ENCODE peak calls at places on chromosomes 7 and 10, in six cellular contexts. W is heart right ventricle; N is hepatocyte; C is Panc1; D is OCI-LY7; I is CD4-positive, CD25-positive, alpha-beta regulatory T cell. T is an unnamed sample. For H3K4me1, the result is how much of the 10 kb centered on the place peaks cover.

GRCh38 chr7:124918662-124919061 is 11.0 kb downstream of the POT1 start:
- DNase-seq in W (no peak), N (no peak), C (no peak), D (no peak), I (no peak), T (no peak)

GRCh38 chr7:83166781-83167180 is 4.1 kb upstream of the PCLO start:
- DNase-seq in W (no peak), N (no peak), C (no peak), D (no peak), I (no peak), T (no peak)

GRCh38 chr10:79241990-79242619 is 105.2 kb upstream of the PPIF start:
- DNase-seq in W (peak), N (peak), C (no peak), D (peak), I (no peak), T (peak)

GRCh38 chr7:51430480-51431086 is 114.0 kb upstream of the COBL start:
- DNase-seq in W (peak), N (peak), C (peak), D (peak), I (no peak), T (no peak)

GRCh38 chr10:91555455-91555854 is 77.4 kb downstream of the PPP1R3C start:
- DNase-seq in W (no peak), N (no peak), C (no peak), D (no peak), I (no peak), T (no peak)

GRCh38 chr7:2529161-2530075 is 9.8 kb downstream of the LFNG start:
- DNase-seq in W (peak), N (no peak), C (no peak), D (peak), I (no peak), T (peak)

GRCh38 chr10:34186740-34187139 is 628.4 kb downstream of the PARD3 start:
- DNase-seq in W (no peak), N (no peak), C (no peak), D (no peak), I (no peak), T (no peak)

GRCh38 chr7:154743211-154743610 is 259.7 kb downstream of the PAXIP1 start:
- DNase-seq in W (no peak), N (no peak), C (no peak), D (no peak), I (no peak), T (no peak)

GRCh38 chr10:83515001-83515400 is 624.3 kb upstream of the GHITM start:
- DNase-seq in W (no peak), N (no peak), C (no peak), D (no peak), I (no peak), T (no peak)

GRCh38 chr10:70418229-70418628 is 14.3 kb downstream of the EIF4EBP2 start:
- DNase-seq in W (no peak), N (peak), C (no peak), D (no peak), I (no peak), T (no peak)

GRCh38 chr10:117268258-117268657 is 27.3 kb downstream of the SLC18A2 start:
- DNase-seq in W (no peak), N (no peak), C (no peak), D (no peak), I (no peak), T (no peak)

GRCh38 chr10:133038276-133038823 is 49.4 kb upstream of the ADGRA1 start:
- DNase-seq in W (no peak), N (no peak), C (no peak), D (no peak), I (no peak), T (no peak)

GRCh38 chr10:30170814-30171213 is 111.4 kb upstream of the JCAD start:
- DNase-seq in W (no peak), N (no peak), C (no peak), D (no peak), I (no peak), T (no peak)

GRCh38 chr7:5429253-5429856 is 5.7 kb upstream of the TNRC18 start:
- DNase-seq in W (peak), N (peak), C (no peak), D (no peak), I (no peak), T (no peak)

GRCh38 chr7:117048854-117049321 is 95.6 kb downstream of the ST7 start:
- DNase-seq in W (no peak), N (no peak), C (no peak), D (no peak), I (no peak), T (no peak)

GRCh38 chr10:110642980-110643655 is 1.0 kb upstream of the RBM20 start:
- DNase-seq in W (no peak), N (peak), C (no peak), D (no peak), I (peak), T (no peak)

GRCh38 chr7:3042301-3042700 is 1.4 kb downstream of the CARD11 start:
- DNase-seq in W (no peak), N (no peak), C (no peak), D (no peak), I (no peak), T (no peak)

GRCh38 chr7:44607141-44608068 is 978 bp downstream of the OGDH start:
- DNase-seq in W (no peak), N (no peak), C (no peak), D (no peak), I (no peak), T (no peak)

GRCh38 chr10:77846718-77847311 is 79.7 kb downstream of the DLG5 start:
- DNase-seq in W (peak), N (peak), C (peak), D (peak), I (peak), T (peak)

GRCh38 chr7:36982749-36983148 is 258.5 kb upstream of the AOAH start:
- DNase-seq in W (no peak), N (no peak), C (no peak), D (no peak), I (no peak), T (no peak)

GRCh38 chr10:8473205-8473604 is 418.7 kb downstream of the GATA3 start:
- DNase-seq in W (no peak), N (no peak), C (no peak), D (no peak), I (peak), T (no peak)

GRCh38 chr10:75456122-75456521 is 24.7 kb downstream of the LRMDA start:
- DNase-seq in W (no peak), N (no peak), C (no peak), D (no peak), I (no peak), T (no peak)

GRCh38 chr10:97207756-97208346 is 22.1 kb upstream of the SLIT1 start:
- DNase-seq in W (no peak), N (no peak), C (no peak), D (peak), I (no peak), T (no peak)

GRCh38 chr7:91918356-91918755 is 22.3 kb upstream of the AKAP9 start:
- DNase-seq in W (no peak), N (no peak), C (no peak), D (no peak), I (no peak), T (no peak)

GRCh38 chr7:100019908-100020307 is 4.5 kb downstream of the ZKSCAN1 start:
- DNase-seq in W (no peak), N (no peak), C (no peak), D (no peak), I (no peak), T (no peak)
- H3K4me1 ChIP-seq in W (under half), N (under half), C (under half), D (under half), I (under half), T (under half)

GRCh38 chr10:52541082-52541481 is 227.0 kb downstream of the DKK1 start:
- DNase-seq in W (no peak), N (no peak), C (no peak), D (no peak), I (no peak), T (no peak)

GRCh38 chr10:52542891-52543290 is 228.8 kb downstream of the DKK1 start:
- DNase-seq in W (no peak), N (no peak), C (no peak), D (no peak), I (no peak), T (no peak)

GRCh38 chr10:52539463-52539862 is 225.4 kb downstream of the DKK1 start:
- DNase-seq in W (no peak), N (no peak), C (no peak), D (no peak), I (no peak), T (no peak)

DNA sequence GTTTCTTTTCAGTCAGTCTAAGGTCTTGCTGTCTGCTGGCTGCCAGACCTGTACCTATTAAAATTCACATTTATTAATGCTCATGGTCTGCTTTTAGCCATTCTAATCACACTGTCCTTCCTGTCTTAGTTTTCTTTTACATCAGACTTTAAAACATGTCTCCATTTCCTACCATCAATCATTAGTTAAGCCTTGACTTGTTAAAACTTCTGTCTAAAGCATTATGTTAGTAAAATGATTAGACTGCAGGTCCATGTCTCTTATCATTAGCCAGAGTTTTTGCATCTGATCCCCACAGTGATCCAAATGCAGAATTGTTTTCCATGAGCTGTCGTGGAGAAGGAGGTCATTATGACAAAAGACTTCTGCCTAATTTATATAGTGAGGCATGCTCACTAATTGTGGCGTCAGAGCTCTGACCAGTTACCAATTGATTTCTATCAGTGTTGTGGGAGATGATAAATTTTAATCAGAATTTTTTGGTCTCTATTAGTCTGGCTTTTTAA is 226.5 kb downstream of the DKK1 start:
- DNase-seq in W (no peak), N (no peak), C (no peak), D (no peak), I (no peak), T (no peak)
- H3K27ac ChIP-seq in W (no peak), N (peak), C (no peak), D (no peak), I (no peak), T (no peak)

GRCh38 chr7:42232275-42232674 is 4.7 kb downstream of the GLI3 start:
- DNase-seq in W (no peak), N (peak), C (no peak), D (no peak), I (no peak), T (no peak)

GRCh38 chr7:42233939-42234338 is 3.1 kb downstream of the GLI3 start:
- DNase-seq in W (no peak), N (no peak), C (no peak), D (no peak), I (no peak), T (no peak)

GRCh38 chr7:42234736-42235135 is 2.3 kb downstream of the GLI3 start:
- DNase-seq in W (no peak), N (no peak), C (no peak), D (no peak), I (no peak), T (no peak)

GRCh38 chr7:42231043-42231442 is 6.0 kb downstream of the GLI3 start:
- DNase-seq in W (no peak), N (no peak), C (no peak), D (no peak), I (no peak), T (no peak)

GRCh38 chr7:42233166-42233565 is 3.8 kb downstream of the GLI3 start:
- DNase-seq in W (no peak), N (peak), C (no peak), D (no peak), I (no peak), T (no peak)
- H3K4me3 ChIP-seq in W (no peak), N (no peak), C (no peak), D (no peak), I (no peak), T (no peak)

DNA sequence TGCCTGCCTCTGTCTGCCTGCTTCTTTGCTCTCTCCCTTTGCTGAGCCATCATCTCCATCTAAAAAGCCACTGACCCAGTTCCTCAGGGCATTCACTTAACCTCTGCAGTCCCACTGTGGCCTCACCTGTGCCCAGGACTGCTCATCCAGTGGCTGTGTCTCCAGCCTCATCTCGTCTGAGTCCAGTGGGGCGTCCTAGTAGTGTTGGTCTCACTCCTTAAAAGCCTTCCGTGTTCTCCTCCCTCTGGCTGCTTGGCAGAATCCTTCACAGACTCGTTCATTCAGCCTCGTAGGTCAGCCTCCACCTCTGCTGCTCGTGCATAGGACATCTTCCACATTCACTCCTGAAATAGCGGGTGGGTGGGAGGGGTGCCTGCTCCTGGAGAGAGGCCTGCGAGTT is 7.3 kb downstream of the RARRES2 start:
- DNase-seq in W (no peak), N (no peak), C (no peak), D (no peak), I (no peak), T (no peak)
- H3K4me1 ChIP-seq in W (under half), N (under half), C (under half), D (under half), I (under half), T (under half)

GRCh38 chr7:139720186-139720585 is 57.6 kb downstream of the HIPK2 start:
- DNase-seq in W (no peak), N (no peak), C (no peak), D (no peak), I (no peak), T (no peak)

GRCh38 chr7:139721417-139721816 is 56.4 kb downstream of the HIPK2 start:
- DNase-seq in W (no peak), N (no peak), C (no peak), D (no peak), I (no peak), T (no peak)

GRCh38 chr7:139720705-139721231 is 57.0 kb downstream of the HIPK2 start:
- DNase-seq in W (no peak), N (no peak), C (no peak), D (no peak), I (peak), T (no peak)

GRCh38 chr7:139722604-139723003 is 55.2 kb downstream of the HIPK2 start:
- DNase-seq in W (no peak), N (no peak), C (no peak), D (no peak), I (no peak), T (no peak)

DNA sequence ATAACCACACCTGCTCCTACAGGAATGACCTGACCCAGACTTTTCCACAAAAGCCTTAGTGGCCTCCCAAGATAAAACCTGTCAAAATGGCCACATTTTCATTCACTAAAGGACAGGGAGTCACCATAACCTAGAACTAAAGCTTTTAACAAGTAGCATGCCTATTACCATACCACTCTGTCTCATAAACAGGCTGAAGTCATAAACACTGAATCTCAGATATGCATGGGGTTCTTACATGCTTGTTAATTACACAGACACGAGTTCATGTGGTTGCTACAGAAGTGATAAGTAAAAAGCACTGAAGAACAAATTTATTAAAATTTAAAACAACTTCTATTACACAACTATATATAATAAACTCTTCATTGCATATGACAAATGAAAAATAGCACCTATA is 56.0 kb downstream of the HIPK2 start:
- DNase-seq in W (no peak), N (no peak), C (no peak), D (no peak), I (no peak), T (no peak)
- H3K27ac ChIP-seq in W (peak), N (no peak), C (peak), D (no peak), I (no peak), T (peak)

GRCh38 chr7:25068814-25069213 is 56.2 kb downstream of the CYCS start:
- DNase-seq in W (no peak), N (no peak), C (no peak), D (no peak), I (no peak), T (no peak)

GRCh38 chr7:25073451-25073850 is 51.6 kb downstream of the CYCS start:
- DNase-seq in W (no peak), N (peak), C (no peak), D (peak), I (no peak), T (no peak)

GRCh38 chr7:25066253-25066652 is 58.8 kb downstream of the CYCS start:
- DNase-seq in W (no peak), N (no peak), C (no peak), D (no peak), I (no peak), T (no peak)

GRCh38 chr7:25075459-25075858 is 49.6 kb downstream of the CYCS start:
- DNase-seq in W (no peak), N (no peak), C (no peak), D (no peak), I (no peak), T (no peak)

DNA sequence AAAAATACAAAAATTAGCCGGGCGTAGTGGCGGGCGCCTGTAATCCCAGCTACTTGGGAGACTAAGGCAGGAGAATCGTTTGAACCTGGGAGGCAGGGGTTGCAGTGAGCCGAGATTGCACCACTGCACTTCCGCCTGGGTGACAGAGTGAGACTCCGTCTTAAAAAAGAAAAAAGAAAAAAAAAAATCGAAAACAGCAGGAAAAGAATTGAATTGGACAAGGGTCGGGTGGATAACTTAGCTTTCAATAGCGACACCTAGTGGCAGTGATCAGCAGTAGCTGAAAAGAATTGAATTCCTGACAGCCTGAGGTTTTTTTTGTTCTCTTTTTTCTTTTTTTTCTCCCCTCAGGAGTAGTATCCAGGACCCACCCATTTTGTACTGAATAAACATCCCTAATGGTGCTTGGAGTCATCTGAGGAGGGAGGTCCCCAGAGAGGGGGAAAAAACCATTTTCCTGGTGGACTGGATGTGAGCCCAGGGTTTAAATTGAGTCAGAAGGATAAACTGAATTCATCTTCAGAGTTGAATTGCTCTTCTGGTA is 55.1 kb downstream of the CYCS start:
- DNase-seq in W (peak), N (peak), C (no peak), D (peak), I (peak), T (no peak)
- H3K4me3 ChIP-seq in W (peak), N (no peak), C (peak), D (no peak), I (no peak), T (no peak)

DNA sequence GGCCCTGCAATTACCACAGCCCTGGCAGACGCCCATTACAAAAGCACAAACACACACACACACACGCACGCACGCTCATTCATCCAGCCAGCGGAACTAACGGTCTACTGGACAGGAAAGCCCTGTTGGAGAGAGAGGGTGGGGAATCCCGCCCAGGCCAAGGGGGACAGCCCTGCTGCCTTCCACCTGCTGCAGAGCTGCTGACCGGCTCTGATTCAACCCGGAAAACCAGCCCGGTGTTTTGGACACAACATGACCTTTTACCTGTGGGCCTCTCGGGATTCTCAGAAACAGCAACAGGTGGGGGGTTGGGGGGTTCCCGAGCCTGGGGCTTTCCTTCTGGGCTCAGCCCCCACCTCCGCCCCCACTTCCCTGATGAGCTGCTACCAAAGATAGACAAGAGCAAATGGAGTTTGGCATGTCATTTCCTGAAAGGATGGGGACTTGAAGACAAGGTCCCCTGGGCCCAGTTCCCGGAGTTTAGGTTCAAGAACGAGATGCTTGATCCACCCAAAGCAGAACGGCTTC is 18.5 kb upstream of the SERPINE1 start:
- DNase-seq in W (peak), N (no peak), C (no peak), D (no peak), I (no peak), T (peak)
- H3K4me1 ChIP-seq in W (under half), N (under half), C (under half), D (under half), I (under half), T (under half)

GRCh38 chr7:130902755-130903357 is 168.8 kb upstream of the KLF14 start:
- DNase-seq in W (no peak), N (no peak), C (peak), D (no peak), I (no peak), T (no peak)
- H3K27ac ChIP-seq in W (peak), N (peak), C (peak), D (no peak), I (peak), T (peak)

DNA sequence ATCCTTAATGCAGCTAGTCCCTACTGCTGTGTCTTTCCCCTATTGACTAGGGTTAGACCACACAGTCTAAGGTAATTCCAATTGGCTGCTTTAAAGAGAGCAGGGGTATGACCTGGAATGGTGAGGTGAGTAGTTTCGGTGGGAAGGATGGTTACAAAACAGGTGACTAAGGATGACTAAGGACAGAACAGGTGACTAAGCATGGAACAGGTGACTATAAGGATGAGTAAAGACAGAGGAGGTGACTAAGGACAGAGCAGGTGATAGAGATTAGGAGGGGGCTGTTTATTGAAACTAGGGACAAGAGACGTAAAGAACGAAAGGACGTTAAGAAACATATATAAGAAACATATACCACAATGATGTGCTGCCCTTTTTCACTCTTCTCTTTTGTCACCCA is 145.1 kb upstream of the TMEM106B start:
- DNase-seq in W (no peak), N (peak), C (peak), D (no peak), I (no peak), T (no peak)
- H3K4me3 ChIP-seq in W (no peak), N (no peak), C (no peak), D (no peak), I (no peak), T (no peak)

T was measured in left lung.